ENCODE peak calls at places on chromosomes 7 and 10, in nine cellular contexts. One of them, this sample, is unnamed.

GRCh38 chr7:75650062-75650461 is 88.7 kb downstream of the HIP1 start:
- DNase-seq in lower lobe of right lung: peak
- DNase-seq in tibial nerve: no peak
- DNase-seq in neural progenitor cell: peak
- DNase-seq in H9: peak
- DNase-seq in uterus: no peak
- DNase-seq in GM23338: peak
- DNase-seq in brain microvascular endothelial cell: no peak
- DNase-seq in body of pancreas: no peak
- DNase-seq in this sample: no peak

GRCh38 chr10:102869290-102870198 is at the start of gene AS3MT:
- DNase-seq in body of pancreas: peak
- DNase-seq in uterus: peak
- DNase-seq in tibial nerve: no peak
- DNase-seq in GM23338: peak
- DNase-seq in brain microvascular endothelial cell: no peak
- DNase-seq in neural progenitor cell: peak
- DNase-seq in lower lobe of right lung: no peak
- DNase-seq in H9: peak
- DNase-seq in this sample: no peak

GRCh38 chr10:125812128-125812527 is 10.9 kb downstream of the UROS start:
- DNase-seq in GM23338: no peak
- DNase-seq in neural progenitor cell: no peak
- DNase-seq in lower lobe of right lung: no peak
- DNase-seq in H9: no peak
- DNase-seq in brain microvascular endothelial cell: peak
- DNase-seq in body of pancreas: peak
- DNase-seq in uterus: no peak
- DNase-seq in tibial nerve: no peak
- DNase-seq in this sample: no peak

GRCh38 chr10:44926771-44927751 is 15.9 kb downstream of the TMEM72 start:
- DNase-seq in tibial nerve: peak
- DNase-seq in body of pancreas: peak
- DNase-seq in brain microvascular endothelial cell: no peak
- DNase-seq in GM23338: no peak
- DNase-seq in uterus: no peak
- DNase-seq in neural progenitor cell: no peak
- DNase-seq in lower lobe of right lung: no peak
- DNase-seq in H9: peak
- DNase-seq in this sample: no peak

GRCh38 chr10:70927221-70927943 is 39.0 kb upstream of the PCBD1 start:
- DNase-seq in GM23338: no peak
- DNase-seq in lower lobe of right lung: no peak
- DNase-seq in uterus: no peak
- DNase-seq in tibial nerve: no peak
- DNase-seq in H9: no peak
- DNase-seq in brain microvascular endothelial cell: peak
- DNase-seq in neural progenitor cell: no peak
- DNase-seq in body of pancreas: no peak
- DNase-seq in this sample: no peak

GRCh38 chr10:26044123-26044749 is 110.2 kb downstream of the MYO3A start:
- DNase-seq in neural progenitor cell: peak
- DNase-seq in uterus: no peak
- DNase-seq in body of pancreas: peak
- DNase-seq in GM23338: no peak
- DNase-seq in brain microvascular endothelial cell: no peak
- DNase-seq in tibial nerve: peak
- DNase-seq in H9: no peak
- DNase-seq in lower lobe of right lung: peak
- DNase-seq in this sample: no peak

GRCh38 chr7:39272111-39272510 is 294.1 kb upstream of the YAE1 start:
- DNase-seq in tibial nerve: no peak
- DNase-seq in neural progenitor cell: no peak
- DNase-seq in GM23338: no peak
- DNase-seq in brain microvascular endothelial cell: no peak
- DNase-seq in body of pancreas: no peak
- DNase-seq in uterus: no peak
- DNase-seq in H9: no peak
- DNase-seq in lower lobe of right lung: no peak
- DNase-seq in this sample: no peak

GRCh38 chr10:35398355-35398754 is 62.0 kb downstream of the CCNY start:
- DNase-seq in uterus: no peak
- DNase-seq in tibial nerve: no peak
- DNase-seq in lower lobe of right lung: no peak
- DNase-seq in brain microvascular endothelial cell: no peak
- DNase-seq in H9: no peak
- DNase-seq in GM23338: no peak
- DNase-seq in body of pancreas: no peak
- DNase-seq in neural progenitor cell: no peak
- DNase-seq in this sample: no peak

GRCh38 chr10:96846395-96846794 is 14.3 kb downstream of the LCOR start:
- DNase-seq in uterus: no peak
- DNase-seq in brain microvascular endothelial cell: no peak
- DNase-seq in body of pancreas: no peak
- DNase-seq in GM23338: no peak
- DNase-seq in neural progenitor cell: no peak
- DNase-seq in tibial nerve: no peak
- DNase-seq in lower lobe of right lung: no peak
- DNase-seq in H9: no peak
- DNase-seq in this sample: no peak

GRCh38 chr7:55641273-55641691 is 69.0 kb upstream of the VOPP1 start:
- DNase-seq in GM23338: peak
- DNase-seq in lower lobe of right lung: no peak
- DNase-seq in uterus: peak
- DNase-seq in neural progenitor cell: peak
- DNase-seq in brain microvascular endothelial cell: peak
- DNase-seq in body of pancreas: peak
- DNase-seq in H9: peak
- DNase-seq in tibial nerve: peak
- DNase-seq in this sample: peak

GRCh38 chr7:43637114-43637806 is 54.4 kb downstream of the STK17A start:
- DNase-seq in GM23338: no peak
- DNase-seq in tibial nerve: no peak
- DNase-seq in neural progenitor cell: no peak
- DNase-seq in uterus: no peak
- DNase-seq in lower lobe of right lung: no peak
- DNase-seq in H9: no peak
- DNase-seq in body of pancreas: no peak
- DNase-seq in brain microvascular endothelial cell: no peak
- DNase-seq in this sample: no peak

GRCh38 chr7:40300146-40300655 is 165.4 kb downstream of the SUGCT start:
- DNase-seq in lower lobe of right lung: no peak
- DNase-seq in neural progenitor cell: no peak
- DNase-seq in GM23338: no peak
- DNase-seq in brain microvascular endothelial cell: no peak
- DNase-seq in tibial nerve: no peak
- DNase-seq in uterus: no peak
- DNase-seq in body of pancreas: no peak
- DNase-seq in H9: no peak
- DNase-seq in this sample: no peak

DNA sequence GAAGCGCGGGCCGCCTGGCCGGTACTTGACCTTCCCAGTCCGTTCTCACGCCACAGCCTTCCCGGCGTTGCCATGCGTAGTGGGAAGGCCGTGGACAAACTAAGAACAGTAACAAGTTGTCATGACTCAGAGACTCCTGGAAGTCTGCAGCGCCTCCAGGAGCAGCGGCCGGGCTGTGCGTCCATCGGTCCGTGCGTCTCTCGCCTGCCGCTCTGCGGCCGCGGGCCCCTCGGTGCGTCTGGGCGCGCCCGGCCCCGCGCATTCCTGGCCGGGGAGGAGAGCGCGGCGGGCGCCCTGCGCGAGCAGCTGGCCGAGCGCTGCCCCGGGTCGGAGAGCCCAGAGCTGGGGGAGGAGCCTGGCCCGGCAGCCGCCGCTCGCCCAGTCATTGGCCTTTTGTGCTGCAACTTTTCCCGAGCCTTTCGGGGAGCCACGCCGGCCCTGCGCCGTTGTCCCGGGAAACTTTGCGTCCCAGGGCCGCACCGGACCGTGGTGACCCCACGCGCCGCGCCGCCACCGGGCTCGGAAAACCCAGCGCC is 123.7 kb downstream of the TACC2 start:
- DNase-seq in tibial nerve: peak
- DNase-seq in lower lobe of right lung: peak
- DNase-seq in body of pancreas: peak
- DNase-seq in brain microvascular endothelial cell: peak
- DNase-seq in GM23338: peak
- DNase-seq in uterus: peak
- DNase-seq in H9: peak
- DNase-seq in neural progenitor cell: peak
- DNase-seq in this sample: no peak
- TF ChIP-seq CTCF in tibial nerve: peak
- TF ChIP-seq CTCF in lower lobe of right lung: peak
- TF ChIP-seq CTCF in body of pancreas: peak
- TF ChIP-seq CTCF in brain microvascular endothelial cell: peak
- TF ChIP-seq CTCF in GM23338: peak
- TF ChIP-seq CTCF in uterus: peak
- TF ChIP-seq CTCF in H9: peak
- TF ChIP-seq CTCF in neural progenitor cell: peak
- TF ChIP-seq CTCF in this sample: no peak

DNA sequence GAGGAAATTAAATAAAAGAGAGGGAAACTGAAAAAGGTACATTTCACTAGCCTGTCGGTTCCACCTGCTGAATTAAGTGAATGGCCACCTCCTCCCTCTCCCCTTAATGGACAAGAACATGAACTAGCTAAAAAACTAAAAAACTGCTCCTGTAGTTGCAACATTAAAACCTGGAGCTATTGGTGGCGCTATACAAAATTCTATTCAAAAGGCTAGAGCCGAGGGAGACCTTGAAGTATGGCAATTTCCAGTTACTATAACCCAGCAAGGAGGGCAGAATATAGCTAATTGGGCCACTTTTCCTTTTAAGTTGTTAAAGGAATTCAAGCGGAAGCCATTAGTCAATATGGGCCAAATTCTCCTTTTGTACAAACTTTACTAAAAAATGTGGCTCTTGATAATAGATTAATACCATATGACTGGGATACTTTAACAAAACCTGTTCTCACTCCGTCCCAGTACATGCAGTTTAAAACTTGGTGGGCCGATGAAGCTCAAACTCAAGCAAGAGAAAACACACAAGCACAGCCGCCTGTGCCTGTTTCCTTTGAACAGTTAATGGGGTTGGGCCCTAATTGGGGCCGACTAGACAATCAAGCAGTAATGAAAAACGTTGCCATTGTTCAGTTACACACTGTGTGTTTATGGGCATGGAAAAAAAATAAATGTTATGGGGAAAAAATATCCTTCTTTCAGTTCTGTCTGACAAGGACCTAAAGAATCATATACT is 6.5 kb upstream of the CHST3 start:
- DNase-seq in tibial nerve: no peak
- DNase-seq in lower lobe of right lung: no peak
- DNase-seq in brain microvascular endothelial cell: no peak
- DNase-seq in GM23338: peak
- DNase-seq in H9: no peak
- DNase-seq in uterus: no peak
- DNase-seq in neural progenitor cell: no peak
- DNase-seq in body of pancreas: no peak
- DNase-seq in this sample: no peak
- H3K27ac ChIP-seq in tibial nerve: no peak
- H3K27ac ChIP-seq in lower lobe of right lung: no peak
- H3K27ac ChIP-seq in brain microvascular endothelial cell: no peak
- H3K27ac ChIP-seq in GM23338: no peak
- H3K27ac ChIP-seq in H9: no peak
- H3K27ac ChIP-seq in uterus: no peak
- H3K27ac ChIP-seq in neural progenitor cell: no peak
- H3K27ac ChIP-seq in body of pancreas: no peak
- H3K27ac ChIP-seq in this sample: no peak

DNA sequence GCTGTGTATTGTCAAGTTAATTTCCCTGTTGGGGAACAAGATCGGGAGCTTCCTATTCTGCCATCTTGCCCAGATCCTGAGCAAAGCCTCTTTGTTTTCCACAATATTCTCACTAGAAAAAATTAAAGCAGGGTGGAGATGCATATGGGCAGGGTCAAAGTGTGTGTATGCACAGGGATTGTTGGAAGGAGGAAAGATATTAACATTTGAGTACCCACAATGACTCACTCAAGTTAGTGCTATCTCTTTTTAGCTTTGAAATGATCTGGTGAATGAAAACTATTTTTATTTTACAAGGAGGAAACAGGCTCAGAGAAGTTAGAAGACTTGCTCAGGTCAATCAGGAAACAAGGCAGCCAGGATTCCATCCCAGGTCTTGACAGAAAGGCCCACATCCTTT is 6.7 kb upstream of the BTBD16 start:
- DNase-seq in H9: no peak
- DNase-seq in neural progenitor cell: no peak
- DNase-seq in GM23338: no peak
- DNase-seq in tibial nerve: no peak
- DNase-seq in brain microvascular endothelial cell: no peak
- DNase-seq in body of pancreas: no peak
- DNase-seq in lower lobe of right lung: no peak
- DNase-seq in uterus: no peak
- DNase-seq in this sample: no peak
- TF ChIP-seq CTCF in H9: no peak
- TF ChIP-seq CTCF in neural progenitor cell: no peak
- TF ChIP-seq CTCF in GM23338: no peak
- TF ChIP-seq CTCF in tibial nerve: no peak
- TF ChIP-seq CTCF in brain microvascular endothelial cell: no peak
- TF ChIP-seq CTCF in body of pancreas: no peak
- TF ChIP-seq CTCF in lower lobe of right lung: no peak
- TF ChIP-seq CTCF in uterus: no peak
- TF ChIP-seq CTCF in this sample: no peak

GRCh38 chr7:133434246-133434865 is 181.5 kb downstream of the EXOC4 start:
- DNase-seq in uterus: no peak
- DNase-seq in lower lobe of right lung: no peak
- DNase-seq in H9: no peak
- DNase-seq in body of pancreas: no peak
- DNase-seq in GM23338: peak
- DNase-seq in tibial nerve: no peak
- DNase-seq in neural progenitor cell: peak
- DNase-seq in brain microvascular endothelial cell: no peak
- DNase-seq in this sample: no peak

GRCh38 chr7:133431134-133431711 is 178.3 kb downstream of the EXOC4 start:
- DNase-seq in H9: no peak
- DNase-seq in tibial nerve: no peak
- DNase-seq in brain microvascular endothelial cell: no peak
- DNase-seq in neural progenitor cell: no peak
- DNase-seq in lower lobe of right lung: no peak
- DNase-seq in body of pancreas: no peak
- DNase-seq in uterus: no peak
- DNase-seq in GM23338: no peak
- DNase-seq in this sample: no peak

GRCh38 chr7:133436014-133436428 is 183.1 kb downstream of the EXOC4 start:
- DNase-seq in body of pancreas: no peak
- DNase-seq in lower lobe of right lung: no peak
- DNase-seq in H9: no peak
- DNase-seq in uterus: no peak
- DNase-seq in tibial nerve: peak
- DNase-seq in neural progenitor cell: no peak
- DNase-seq in GM23338: no peak
- DNase-seq in brain microvascular endothelial cell: peak
- DNase-seq in this sample: no peak

GRCh38 chr7:133429371-133429770 is 176.5 kb downstream of the EXOC4 start:
- DNase-seq in lower lobe of right lung: no peak
- DNase-seq in body of pancreas: no peak
- DNase-seq in GM23338: no peak
- DNase-seq in tibial nerve: no peak
- DNase-seq in brain microvascular endothelial cell: no peak
- DNase-seq in uterus: no peak
- DNase-seq in neural progenitor cell: no peak
- DNase-seq in H9: no peak
- DNase-seq in this sample: no peak

GRCh38 chr7:133433165-133433812 is 180.4 kb downstream of the EXOC4 start:
- DNase-seq in lower lobe of right lung: no peak
- DNase-seq in body of pancreas: no peak
- DNase-seq in brain microvascular endothelial cell: no peak
- DNase-seq in tibial nerve: no peak
- DNase-seq in neural progenitor cell: no peak
- DNase-seq in H9: no peak
- DNase-seq in uterus: no peak
- DNase-seq in GM23338: no peak
- DNase-seq in this sample: no peak
- H3K27ac ChIP-seq in lower lobe of right lung: no peak
- H3K27ac ChIP-seq in body of pancreas: no peak
- H3K27ac ChIP-seq in brain microvascular endothelial cell: no peak
- H3K27ac ChIP-seq in tibial nerve: no peak
- H3K27ac ChIP-seq in neural progenitor cell: peak
- H3K27ac ChIP-seq in H9: no peak
- H3K27ac ChIP-seq in uterus: no peak
- H3K27ac ChIP-seq in GM23338: no peak
- H3K27ac ChIP-seq in this sample: no peak

This sample was measured in CD4-positive, alpha-beta T cell.